ENCODE peak calls at places on chromosome 4, in four cellular contexts. J is K562, E is SK-N-SH, W is HepG2. N is an unnamed sample.

GRCh38 chr4:77349361-77349760 is 192.4 kb downstream of the CCNG2 start:
- DNase-seq in J (no peak), E (no peak), W (no peak), N (no peak)

GRCh38 chr4:13261486-13262257 is 222.5 kb downstream of the RAB28 start:
- DNase-seq in J (no peak), E (no peak), W (no peak), N (no peak)

GRCh38 chr4:68951078-68951805 is at the start of gene UGT2A3:
- DNase-seq in J (no peak), E (no peak), W (peak), N (no peak)

GRCh38 chr4:121156822-121157769 is 7.0 kb downstream of the TNIP3 start:
- DNase-seq in J (no peak), E (peak), W (no peak), N (no peak)

GRCh38 chr4:120261117-120261516 is 194.5 kb upstream of the MAD2L1 start:
- DNase-seq in J (no peak), E (no peak), W (no peak), N (no peak)

GRCh38 chr4:82398263-82398662 is 24.5 kb upstream of the HNRNPD start:
- DNase-seq in J (no peak), E (no peak), W (no peak), N (no peak)

GRCh38 chr4:104615496-104615895 is 120.8 kb upstream of the CXXC4 start:
- DNase-seq in J (no peak), E (no peak), W (no peak), N (no peak)

GRCh38 chr4:127780598-127780997 is 1.5 kb upstream of the HSPA4L start:
- DNase-seq in J (no peak), E (no peak), W (no peak), N (no peak)

GRCh38 chr4:118175506-118175905 is 141.2 kb downstream of the NDST3 start:
- DNase-seq in J (no peak), E (no peak), W (no peak), N (no peak)

GRCh38 chr4:141340458-141340857 is 119.8 kb downstream of the ZNF330 start:
- DNase-seq in J (no peak), E (no peak), W (no peak), N (no peak)

GRCh38 chr4:104912518-104912917 is 234.2 kb upstream of the TET2 start:
- DNase-seq in J (no peak), E (no peak), W (no peak), N (no peak)

GRCh38 chr4:173651651-173652282 is 121.7 kb upstream of the HAND2 start:
- DNase-seq in J (no peak), E (no peak), W (no peak), N (no peak)

GRCh38 chr4:85751907-85752306 is 277.0 kb downstream of the ARHGAP24 start:
- DNase-seq in J (no peak), E (no peak), W (no peak), N (no peak)

GRCh38 chr4:153519677-153520076 is 53.5 kb downstream of the TMEM131L start:
- DNase-seq in J (no peak), E (no peak), W (no peak), N (no peak)

GRCh38 chr4:89134775-89135319 is 23.5 kb downstream of the TIGD2 start:
- DNase-seq in J (no peak), E (no peak), W (no peak), N (no peak)

GRCh38 chr4:89137695-89138094 is 26.4 kb downstream of the TIGD2 start:
- DNase-seq in J (no peak), E (no peak), W (no peak), N (no peak)

GRCh38 chr4:89137231-89137630 is 25.9 kb downstream of the TIGD2 start:
- DNase-seq in J (no peak), E (no peak), W (no peak), N (no peak)

GRCh38 chr4:89140168-89140759 is 28.9 kb downstream of the TIGD2 start:
- DNase-seq in J (no peak), E (no peak), W (peak), N (no peak)

DNA sequence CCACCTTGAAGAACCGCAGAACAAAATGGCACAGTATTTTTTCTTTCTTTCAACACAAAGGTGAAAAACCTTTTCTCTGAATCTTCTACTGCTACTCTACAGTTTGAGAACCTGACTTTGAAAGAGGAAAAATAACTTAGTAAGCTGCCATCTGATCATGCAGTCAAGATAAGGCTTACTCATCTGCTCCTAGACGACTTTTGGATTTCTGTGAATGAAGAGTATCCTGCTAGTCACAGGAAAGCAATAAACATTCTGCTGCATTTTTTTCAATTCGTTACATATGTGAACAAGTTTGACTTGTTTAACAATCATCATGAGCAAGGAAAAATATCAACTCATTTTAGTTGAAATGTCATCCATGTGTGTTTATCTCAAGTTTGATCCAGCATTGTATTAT is 25.2 kb downstream of the TIGD2 start:
- DNase-seq in J (no peak), E (no peak), W (no peak), N (no peak)
- TF ChIP-seq ELF1 in J (no peak), E (no peak), W (no peak), N (no peak)

DNA sequence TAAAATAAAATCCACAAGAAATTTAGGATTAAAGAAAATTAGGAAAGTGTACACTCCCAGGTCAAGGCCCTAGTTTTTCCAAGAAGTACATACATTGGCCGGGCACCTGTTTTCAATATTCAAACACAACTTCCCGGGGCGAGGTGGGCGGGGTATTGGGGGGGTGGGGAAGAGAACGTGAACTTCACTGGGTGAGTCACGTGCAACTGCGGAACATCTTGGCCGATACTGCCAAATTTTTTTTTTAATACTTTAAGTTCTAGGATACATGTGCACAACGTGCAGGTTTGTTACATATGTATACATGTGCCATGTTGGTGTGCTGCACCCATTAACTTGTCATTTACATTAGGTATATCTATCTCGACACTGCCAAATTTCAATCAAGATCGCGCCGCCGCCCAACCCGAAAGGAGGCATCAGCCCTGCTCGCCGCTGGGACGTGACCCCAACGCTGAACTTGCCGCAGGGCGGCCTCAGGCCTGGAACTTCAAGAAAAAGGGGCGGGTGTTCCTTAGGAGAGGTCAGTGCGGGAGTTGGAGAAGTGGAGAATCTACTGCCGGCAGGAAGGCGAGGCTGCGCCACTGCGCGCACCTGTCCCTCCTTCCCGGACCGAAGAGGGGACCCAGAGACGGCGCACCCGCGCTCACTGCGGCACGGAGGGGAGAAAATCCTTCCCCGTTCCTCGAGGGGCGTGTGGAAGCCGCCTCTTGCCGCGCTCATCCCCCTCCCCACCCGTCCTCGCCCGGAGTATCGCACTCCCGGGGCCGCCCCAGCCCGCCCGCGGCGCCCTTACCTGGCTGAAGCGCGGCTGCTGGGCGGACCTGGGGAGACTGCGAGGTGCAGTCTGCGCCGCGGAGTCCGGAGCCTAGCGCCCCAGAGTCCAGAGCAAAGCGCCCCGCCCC is at the start of gene TEC:
- DNase-seq in J (peak), E (peak), W (no peak), N (peak)
- TF ChIP-seq MAX in J (peak), E (peak), W (no peak), N (peak)

DNA sequence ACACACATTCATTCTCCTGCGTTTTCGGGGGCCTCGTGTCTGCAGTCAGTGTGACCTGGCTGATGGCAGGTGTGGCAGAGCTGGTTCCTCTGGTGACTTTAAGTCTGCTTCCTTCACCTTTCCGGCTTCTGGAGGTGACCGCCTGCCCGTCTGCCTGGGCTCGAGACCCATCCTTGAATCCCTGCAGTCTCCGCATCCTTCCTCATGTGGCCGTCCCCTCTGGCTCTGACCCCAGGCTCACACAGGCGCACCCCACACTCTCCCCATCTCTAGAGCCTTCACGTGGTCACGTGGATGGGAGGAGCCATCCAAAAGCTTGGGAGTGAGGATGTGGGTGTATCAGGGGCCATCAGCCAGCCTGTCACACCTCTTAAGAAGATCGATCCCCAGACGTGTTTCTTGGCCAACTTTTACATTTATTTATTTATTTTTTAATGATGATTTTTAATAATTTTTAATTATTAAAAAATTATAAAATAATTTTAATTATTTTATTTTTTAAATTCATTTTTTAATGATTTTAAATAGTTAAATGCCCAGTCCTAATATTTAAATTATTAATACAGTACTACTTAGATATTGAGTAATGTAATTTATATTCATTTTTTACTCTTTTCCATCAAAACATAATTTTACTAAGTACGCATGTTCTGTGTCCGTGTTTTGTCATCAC is 20.9 kb downstream of the RGS12 start:
- DNase-seq in J (no peak), E (no peak), W (no peak), N (no peak)
- TF ChIP-seq ELF1 in J (no peak), E (no peak), W (no peak), N (no peak)

DNA sequence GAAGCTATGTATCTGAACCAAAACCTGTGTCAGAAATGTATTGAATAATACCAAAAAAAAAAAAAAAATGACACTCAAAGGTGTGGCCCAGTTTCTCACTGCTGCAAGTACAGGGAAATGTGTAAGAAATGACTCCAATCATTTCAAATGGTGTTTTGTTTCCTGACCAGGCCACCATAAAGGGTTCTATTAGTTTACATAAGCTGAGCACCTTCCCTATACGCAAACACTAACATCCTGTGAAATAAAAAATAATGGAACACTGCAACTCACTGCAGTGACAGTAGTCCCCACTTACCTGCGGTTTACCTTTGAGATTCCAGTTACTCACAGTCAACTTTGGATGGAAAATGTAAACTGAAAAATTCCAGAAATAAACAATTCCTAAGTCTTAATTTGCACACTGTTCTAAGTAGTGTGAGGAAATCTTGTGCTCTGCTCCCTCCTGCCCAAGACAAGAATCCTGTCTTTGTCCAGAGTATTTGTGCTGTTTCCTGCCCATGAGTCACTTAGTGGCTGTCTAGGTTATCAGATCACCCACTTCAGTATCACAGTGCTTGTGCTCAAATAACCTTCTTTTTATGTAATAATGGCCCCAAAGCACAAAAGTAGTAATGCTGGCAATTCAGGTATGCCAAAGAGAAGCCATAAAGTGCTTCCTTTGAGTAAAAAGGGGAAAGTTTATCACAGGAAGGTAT is 265.3 kb downstream of the RCHY1 start:
- DNase-seq in J (no peak), E (no peak), W (no peak), N (no peak)
- TF ChIP-seq MAX in J (no peak), E (no peak), W (no peak), N (no peak)

GRCh38 chr4:122195718-122196117 is 43.6 kb downstream of the BLTP1 start:
- DNase-seq in J (no peak), E (no peak), W (no peak), N (no peak)
- TF ChIP-seq ELF1 in J (no peak), E (no peak), W (no peak), N (no peak)

GRCh38 chr4:2799971-2800690 is 7.2 kb downstream of the SH3BP2 start:
- DNase-seq in J (no peak), E (no peak), W (no peak), N (no peak)
- TF ChIP-seq MAX in J (no peak), E (no peak), W (no peak), N (no peak)

GRCh38 chr4:185656467-185656890 is 121.2 kb upstream of the PDLIM3 start:
- DNase-seq in J (no peak), E (no peak), W (no peak), N (no peak)
- TF ChIP-seq ELF1 in J (no peak), E (no peak), W (no peak), N (no peak)

GRCh38 chr4:179872751-179873150 is 2370.5 kb upstream of the TENM3 start:
- DNase-seq in J (no peak), E (no peak), W (no peak), N (no peak)

GRCh38 chr4:179871726-179872125 is 2371.5 kb upstream of the TENM3 start:
- DNase-seq in J (no peak), E (no peak), W (no peak), N (no peak)

DNA sequence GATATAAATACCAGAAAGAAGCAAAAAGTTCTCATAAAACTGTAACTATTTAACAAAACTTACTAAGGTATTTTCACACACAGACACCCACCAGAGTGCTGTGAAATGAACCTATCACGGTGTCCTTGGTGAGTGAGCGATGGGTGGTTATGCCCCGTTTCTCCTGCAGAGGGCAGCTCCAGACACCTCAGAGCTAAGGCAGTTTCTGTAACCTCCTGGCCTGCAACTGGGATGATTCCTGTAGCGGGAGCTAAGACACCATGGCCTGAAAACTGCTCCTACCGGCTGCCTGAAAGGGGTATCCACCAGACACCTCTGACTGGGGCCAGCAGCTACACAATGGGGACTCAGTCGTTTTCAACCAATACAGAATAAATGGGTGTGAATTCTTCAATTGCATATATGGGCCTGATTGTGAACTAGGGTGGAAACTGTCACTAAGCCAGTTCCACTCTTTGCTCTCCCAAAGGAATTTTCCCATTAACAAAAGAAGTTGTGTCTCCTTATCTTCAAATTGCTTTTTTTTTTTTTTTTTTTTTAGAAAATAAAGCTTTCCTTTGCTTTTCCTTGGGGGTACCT is 2375.8 kb upstream of the TENM3 start:
- DNase-seq in J (peak), E (peak), W (peak), N (peak)
- TF ChIP-seq MAX in J (no peak), E (no peak), W (no peak), N (no peak)

DNA sequence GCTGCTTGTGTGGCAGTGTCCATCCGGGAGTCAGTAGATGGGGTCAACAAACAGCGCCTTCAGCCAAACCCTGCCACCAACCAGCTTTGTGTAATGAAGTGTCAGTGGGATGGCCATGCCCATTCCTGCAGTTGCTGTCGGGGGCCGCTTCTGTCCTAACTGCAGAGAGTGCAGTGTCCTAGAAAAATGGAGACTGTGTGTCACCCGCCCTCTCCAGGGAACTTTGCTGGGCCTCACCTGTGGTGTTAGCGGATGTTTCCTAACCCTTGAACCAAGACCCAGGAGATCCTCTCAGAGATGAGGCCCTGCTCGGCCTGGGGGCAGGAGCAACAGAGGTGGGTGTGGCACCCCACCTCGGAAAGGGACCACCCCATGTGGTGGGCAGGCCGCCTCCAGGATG is 35.3 kb upstream of the HGFAC start:
- DNase-seq in J (no peak), E (no peak), W (no peak), N (no peak)
- TF ChIP-seq ELF1 in J (no peak), E (no peak), W (no peak), N (no peak)